ENCODE peak calls at places on chromosomes 12 and 14, in four cellular contexts. V is tibial nerve, R is stomach, G is breast epithelium. A is an unnamed sample.
A peak's percentile ranks its signal among the peaks of the same experiment; 100 is the strongest.

GRCh38 chr12:15706010-15706676 is 83.0 kb downstream of the EPS8 start:
- DNase-seq in R (peak; percentile 54), G (no peak), V (no peak), A (no peak)

GRCh38 chr12:3142386-3142785 is 65.2 kb downstream of the TSPAN9 start:
- DNase-seq in V (no peak), G (no peak), R (no peak), A (no peak)

GRCh38 chr14:73758392-73759182 is 44.4 kb upstream of the PNMA1 start:
- DNase-seq in G (no peak), R (peak; percentile 82), V (peak; percentile 44), A (peak; percentile 68)

GRCh38 chr14:53865716-53866115 is 90.9 kb downstream of the BMP4 start:
- DNase-seq in V (no peak), G (no peak), R (no peak), A (no peak)

GRCh38 chr14:50389668-50390441 is 6.8 kb downstream of the CDKL1 start:
- DNase-seq in V (no peak), G (no peak), R (no peak), A (no peak)

GRCh38 chr12:46386360-46386867 is 13.8 kb upstream of the SLC38A2 start:
- DNase-seq in G (no peak), V (no peak), R (no peak), A (no peak)

GRCh38 chr14:84036863-84037262 is 1493.1 kb upstream of the FLRT2 start:
- DNase-seq in V (no peak), G (no peak), R (no peak), A (no peak)

GRCh38 chr12:27277846-27278260 is 33.8 kb downstream of the STK38L start:
- DNase-seq in R (no peak), G (no peak), V (peak; percentile 50), A (no peak)

GRCh38 chr12:1217191-1217949 is 226.3 kb downstream of the ERC1 start:
- DNase-seq in R (no peak), V (no peak), G (no peak), A (no peak)

GRCh38 chr14:104641753-104642539 is 37.4 kb upstream of the TMEM179 start:
- DNase-seq in V (no peak), R (no peak), G (no peak), A (no peak)

GRCh38 chr12:108442910-108443309 is 72.2 kb upstream of the FICD start:
- DNase-seq in V (no peak), G (no peak), R (no peak), A (no peak)

GRCh38 chr14:68637106-68638021 is 155.5 kb downstream of the ZFP36L1 start:
- DNase-seq in R (no peak), V (no peak), G (no peak), A (no peak)

GRCh38 chr12:85733441-85733840 is 102.8 kb downstream of the RASSF9 start:
- DNase-seq in G (no peak), V (no peak), R (no peak), A (no peak)

GRCh38 chr14:32662234-32662633 is 276.4 kb upstream of the NPAS3 start:
- DNase-seq in V (no peak), R (no peak), G (no peak), A (no peak)

GRCh38 chr14:37819155-37820015 is 224.0 kb downstream of the TTC6 start:
- DNase-seq in G (no peak), V (no peak), R (no peak), A (no peak)

GRCh38 chr12:24724765-24725307 is 224.1 kb downstream of the BCAT1 start:
- DNase-seq in G (no peak), R (no peak), V (no peak), A (no peak)

GRCh38 chr12:106120578-106121105 is 18.1 kb downstream of the NUAK1 start:
- DNase-seq in R (no peak), V (peak; percentile 69), G (no peak), A (no peak)

GRCh38 chr12:11580125-11580751 is 69.2 kb upstream of the ETV6 start:
- DNase-seq in R (peak; percentile 32), G (no peak), V (peak; percentile 49), A (peak; percentile 57)

GRCh38 chr12:29072631-29073030 is 76.4 kb upstream of the FAR2 start:
- DNase-seq in V (no peak), R (no peak), G (no peak), A (no peak)

GRCh38 chr12:49259452-49259851 is 5.4 kb upstream of the TUBA1C start:
- DNase-seq in R (no peak), V (no peak), G (no peak), A (no peak)

DNA sequence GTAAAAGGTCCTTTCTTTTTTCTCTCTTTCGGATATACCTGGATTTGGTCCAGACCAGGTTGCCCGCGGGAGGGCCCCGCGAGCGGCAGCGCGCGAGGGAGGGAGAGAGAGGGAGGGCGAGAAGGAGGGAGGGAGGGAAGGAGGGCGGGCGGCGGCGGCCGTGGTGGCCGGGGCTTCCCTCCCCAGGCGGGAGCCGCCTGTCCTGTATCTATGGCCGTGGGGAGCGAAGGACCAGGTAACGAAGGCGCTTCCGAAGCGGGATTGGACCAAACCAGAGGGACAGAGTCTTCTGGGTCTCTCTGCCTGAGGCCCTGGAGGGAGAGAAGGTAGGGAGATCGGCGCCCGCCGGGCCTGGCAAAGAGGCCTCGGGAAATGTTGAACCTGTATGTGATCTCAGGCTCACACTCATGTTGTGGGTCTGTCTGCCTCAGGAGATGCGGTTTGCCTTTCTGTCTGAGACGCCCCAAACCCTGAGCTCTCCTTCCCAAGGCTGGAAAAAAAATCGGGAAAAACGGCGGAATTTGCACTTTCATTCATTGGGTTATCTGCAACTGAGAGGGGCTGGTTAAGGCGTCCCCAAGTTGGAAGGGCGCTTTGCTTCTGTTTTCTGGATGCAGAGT is 5.2 kb upstream of the HOXC9 start:
- DNase-seq in G (no peak), R (no peak), V (no peak), A (no peak)
- H3K4me1 ChIP-seq in G (peaks cover 9% of the 10 kb centered on the region), R (peaks cover 41% of the 10 kb centered on the region), V (no peaks in the 10 kb centered on the region), A (no peaks in the 10 kb centered on the region)

GRCh38 chr14:101823081-101823480 is 61.6 kb downstream of the PPP2R5C start:
- DNase-seq in R (no peak), G (no peak), V (no peak), A (no peak)

GRCh38 chr14:101824339-101824727 is 62.8 kb downstream of the PPP2R5C start:
- DNase-seq in R (no peak), G (no peak), V (no peak), A (no peak)

GRCh38 chr14:101825797-101826196 is 64.3 kb downstream of the PPP2R5C start:
- DNase-seq in V (no peak), R (no peak), G (no peak), A (no peak)

GRCh38 chr14:101821528-101821927 is 60.0 kb downstream of the PPP2R5C start:
- DNase-seq in G (no peak), V (no peak), R (no peak), A (no peak)

DNA sequence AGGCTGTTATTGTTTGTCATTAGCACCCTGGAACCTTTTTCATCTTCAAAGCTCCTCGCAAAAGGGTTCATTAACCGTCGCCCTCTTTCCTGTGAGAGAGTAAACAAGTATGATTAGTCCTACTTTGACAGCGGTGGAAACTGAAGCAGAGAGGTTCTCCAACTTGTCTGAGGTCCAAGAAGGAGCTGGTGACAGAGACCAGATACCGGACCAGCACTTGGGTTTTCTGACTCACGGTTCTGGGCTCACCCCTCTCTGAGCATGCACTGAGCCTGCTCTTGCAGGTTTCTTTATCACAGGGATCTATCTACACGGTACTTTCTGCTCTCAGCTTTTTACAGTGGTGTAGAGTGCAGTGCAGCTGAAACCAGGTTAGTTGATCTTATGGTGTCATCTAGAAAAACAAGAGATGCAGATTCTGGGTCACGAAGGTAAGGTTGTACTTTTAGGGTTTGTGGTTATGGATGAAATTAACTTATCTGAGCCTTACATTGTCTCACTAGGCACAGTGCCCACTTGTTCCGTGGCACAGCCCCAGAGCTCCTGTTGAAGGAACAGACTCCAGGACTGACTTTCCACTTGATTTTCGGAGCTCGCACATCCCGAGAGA is 62.1 kb downstream of the PPP2R5C start:
- DNase-seq in V (no peak), G (no peak), R (peak; percentile 49), A (no peak)
- H3K4me3 ChIP-seq in V (no peak overlapping the region), G (peak overlapping the region; percentile 43), R (peak overlapping the region; percentile 22), A (no peak overlapping the region)

GRCh38 chr14:27613102-27613501 is 1015.3 kb upstream of the NOVA1 start:
- DNase-seq in V (no peak), R (no peak), G (no peak), A (no peak)
- H3K9me3 ChIP-seq in V (no peaks in the 10 kb centered on the region), R (no peaks in the 10 kb centered on the region), G (no peaks in the 10 kb centered on the region), A (no peaks in the 10 kb centered on the region)

DNA sequence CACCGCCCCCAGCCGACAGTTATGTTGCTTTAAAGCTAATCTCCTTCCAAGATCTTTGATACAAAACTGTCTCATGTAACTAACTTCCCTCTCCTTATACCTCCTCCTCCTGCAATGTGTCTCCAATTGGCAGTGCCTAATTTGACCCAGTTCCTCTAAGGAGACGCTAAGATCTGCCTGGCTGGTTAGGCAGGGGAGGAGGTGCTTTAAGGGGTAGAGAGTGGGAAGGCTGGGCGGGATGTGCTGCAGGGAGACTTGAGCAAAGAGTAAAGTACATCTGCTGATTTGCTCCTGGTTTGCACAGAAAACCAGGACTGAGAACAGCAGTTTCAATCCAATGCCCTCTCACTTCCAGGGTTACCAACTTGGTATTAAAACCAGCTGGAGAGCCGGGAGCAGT is 7.4 kb upstream of the IKZF4 start:
- DNase-seq in G (no peak), V (no peak), R (no peak), A (no peak)
- H3K4me1 ChIP-seq in G (no peaks in the 10 kb centered on the region), V (no peaks in the 10 kb centered on the region), R (peaks cover 11% of the 10 kb centered on the region), A (no peaks in the 10 kb centered on the region)

GRCh38 chr12:13373131-13373530 is 176.6 kb downstream of the EMP1 start:
- DNase-seq in R (no peak), V (no peak), G (no peak), A (no peak)

GRCh38 chr12:13375583-13376413 is 179.3 kb downstream of the EMP1 start:
- DNase-seq in V (no peak), R (no peak), G (no peak), A (no peak)

GRCh38 chr12:13373803-13374202 is 177.3 kb downstream of the EMP1 start:
- DNase-seq in R (no peak), G (no peak), V (no peak), A (no peak)

GRCh38 chr12:13376627-13377373 is 180.3 kb downstream of the EMP1 start:
- DNase-seq in R (peak; percentile 65), V (no peak), G (no peak), A (no peak)

DNA sequence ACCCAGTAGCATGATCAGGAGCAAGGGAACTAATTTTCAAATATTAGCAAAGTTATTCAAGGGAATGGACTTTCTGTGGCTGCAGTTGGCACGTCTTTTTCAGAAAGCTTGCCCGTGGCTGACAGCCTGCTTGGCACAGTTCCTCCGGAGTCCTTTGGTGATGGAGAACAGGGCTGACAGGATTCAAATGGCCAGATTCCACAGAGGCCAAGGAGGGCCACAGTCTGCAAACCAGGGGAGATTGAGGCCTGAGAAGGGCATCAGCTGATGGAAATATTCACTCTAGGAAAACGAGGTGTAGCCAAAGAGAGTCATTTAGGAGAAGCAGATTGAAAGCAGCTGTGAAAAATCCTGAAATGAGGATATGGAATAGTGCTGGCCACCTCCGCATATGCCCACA is 178.3 kb downstream of the EMP1 start:
- DNase-seq in R (peak; percentile 73), V (no peak), G (no peak), A (no peak)
- H3K4me3 ChIP-seq in R (no peak overlapping the region), V (no peak overlapping the region), G (no peak overlapping the region), A (no peak overlapping the region)

A was measured in lung.